ENCODE peak calls at places on chromosomes 11 and 22, in eight cellular contexts. L is stimulated activated CD8-positive, alpha-beta memory T cell treated with anti-CD3 and anti-CD28 coated beads, Interleukin-2, amount 100 ng/mL, for 48 hours; Y is NCI-H774; J is Panc1; M is IMR-90; K is lower lobe of right lung; I is M059J; G is adipocyte. Z is an unnamed sample.

GRCh38 chr11:32094931-32095330 is 4.1 kb downstream of the RCN1 start:
- DNase-seq in L (no peak), Y (no peak), J (no peak), M (no peak), K (no peak), I (no peak), G (peak), Z (peak)

GRCh38 chr11:128409476-128409875 is 177.9 kb downstream of the ETS1 start:
- DNase-seq in L (no peak), Y (no peak), J (no peak), M (peak), K (no peak), I (peak), G (peak), Z (peak)

GRCh38 chr11:63764712-63765631 is 3.6 kb downstream of the ZFTA start:
- DNase-seq in L (no peak), Y (no peak), J (no peak), M (no peak), K (no peak), I (no peak), G (no peak), Z (no peak)

GRCh38 chr11:18280438-18281046 is 14.5 kb downstream of the SAA1 start:
- DNase-seq in L (no peak), Y (no peak), J (no peak), M (no peak), K (no peak), I (no peak), G (no peak), Z (no peak)

GRCh38 chr11:61967177-61967923 is at the start of gene FTH1:
- DNase-seq in L (peak), Y (peak), J (no peak), M (peak), K (peak), I (peak), G (peak), Z (peak)

GRCh38 chr22:33812578-33812977 is 107.7 kb downstream of the LARGE1 start:
- DNase-seq in L (no peak), Y (no peak), J (no peak), M (no peak), K (no peak), I (no peak), G (no peak), Z (no peak)

GRCh38 chr11:46352063-46352841 is 5.0 kb downstream of the DGKZ start:
- DNase-seq in L (peak), Y (no peak), J (no peak), M (no peak), K (no peak), I (no peak), G (peak), Z (no peak)

GRCh38 chr11:69959461-69959860 is 118.7 kb upstream of the ANO1 start:
- DNase-seq in L (no peak), Y (no peak), J (no peak), M (no peak), K (no peak), I (no peak), G (no peak), Z (no peak)

GRCh38 chr22:39528681-39529486 is 3.7 kb downstream of the RPS19BP1 start:
- DNase-seq in L (peak), Y (peak), J (no peak), M (peak), K (peak), I (peak), G (peak), Z (peak)

GRCh38 chr11:103228807-103229206 is 119.6 kb downstream of the DYNC2H1 start:
- DNase-seq in L (no peak), Y (no peak), J (no peak), M (no peak), K (no peak), I (peak), G (no peak), Z (no peak)

Z was measured in fibroblast of lung.